ENCODE peak calls at places on chromosomes 12 and 14, in six cellular contexts. X is right atrium auricular region, F is GM23338, V is tibial artery, K is adrenal gland, M is fibroblast of lung. J is an unnamed sample.

GRCh38 chr12:22332191-22332590 is 2.3 kb downstream of the ST8SIA1 start:
- DNase-seq in X (no peak), F (no peak), V (no peak), K (no peak), M (no peak), J (no peak)

GRCh38 chr14:90530523-90530922 is 133.7 kb downstream of the CALM1 start:
- DNase-seq in X (no peak), F (no peak), V (no peak), K (no peak), M (no peak), J (no peak)

GRCh38 chr14:103762011-103762410 is 46.4 kb downstream of the ZFYVE21 start:
- DNase-seq in X (no peak), F (no peak), V (no peak), K (no peak), M (no peak), J (no peak)

GRCh38 chr12:114697741-114698565 is 14.0 kb upstream of the TBX3 start:
- DNase-seq in X (no peak), F (no peak), V (no peak), K (no peak), M (peak), J (peak)

GRCh38 chr12:98736352-98737326 is 91.5 kb downstream of the APAF1 start:
- DNase-seq in X (no peak), F (no peak), V (no peak), K (no peak), M (peak), J (peak)

GRCh38 chr12:26821212-26821701 is 11.7 kb downstream of the ITPR2 start:
- DNase-seq in X (no peak), F (no peak), V (no peak), K (no peak), M (peak), J (no peak)

GRCh38 chr12:44159870-44160269 is 324.0 kb downstream of the TMEM117 start:
- DNase-seq in X (no peak), F (no peak), V (no peak), K (no peak), M (no peak), J (no peak)

GRCh38 chr12:91326043-91327027 is 143.7 kb upstream of the DCN start:
- DNase-seq in X (peak), F (peak), V (peak), K (peak), M (peak), J (peak)

GRCh38 chr12:80230068-80230467 is 130.7 kb downstream of the OTOGL start:
- DNase-seq in X (no peak), F (peak), V (no peak), K (no peak), M (no peak), J (peak)

GRCh38 chr12:54840293-54840692 is 14.0 kb upstream of the MUCL1 start:
- DNase-seq in X (no peak), F (no peak), V (no peak), K (no peak), M (no peak), J (no peak)

GRCh38 chr12:124927325-124928094 is 13.1 kb upstream of the UBC start:
- DNase-seq in X (peak), F (peak), V (peak), K (peak), M (peak), J (peak)

GRCh38 chr14:57575482-57575881 is 81.8 kb upstream of the CCDC198 start:
- DNase-seq in X (no peak), F (no peak), V (no peak), K (no peak), M (no peak), J (no peak)

GRCh38 chr14:55684956-55685584 is 105.1 kb downstream of the KTN1 start:
- DNase-seq in X (no peak), F (no peak), V (peak), K (no peak), M (peak), J (no peak)

GRCh38 chr14:51093371-51094281 is 1.3 kb downstream of the TRIM9 start:
- DNase-seq in X (no peak), F (peak), V (no peak), K (peak), M (peak), J (peak)

GRCh38 chr12:65294863-65295262 is 16.4 kb downstream of the MSRB3 start:
- DNase-seq in X (no peak), F (no peak), V (no peak), K (no peak), M (no peak), J (no peak)

GRCh38 chr12:26853303-26854027 is 20.5 kb upstream of the ITPR2 start:
- DNase-seq in X (no peak), F (peak), V (peak), K (peak), M (peak), J (peak)

DNA sequence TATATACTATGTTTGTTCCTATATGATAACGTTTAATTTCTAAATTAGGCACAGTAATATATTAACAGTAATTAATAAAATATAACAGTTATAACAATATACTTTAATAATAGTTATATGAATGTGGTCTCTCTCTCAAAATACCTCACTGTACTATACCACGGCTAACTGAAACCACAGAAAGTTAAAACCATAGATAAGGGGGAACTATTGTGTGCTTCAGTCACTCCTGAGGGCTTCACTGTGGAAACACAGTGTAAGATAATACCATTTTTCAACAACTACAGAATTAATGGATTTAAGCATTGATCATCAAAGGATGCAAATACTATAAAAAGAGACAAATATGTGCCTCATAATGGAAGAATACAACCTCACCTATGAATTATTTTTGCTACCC is 266.4 kb upstream of the RGS6 start:
- DNase-seq in X (no peak), F (no peak), V (no peak), K (no peak), M (no peak), J (no peak)
- TF ChIP-seq CTCF in X (no peak), F (no peak), V (no peak), K (no peak), M (no peak), J (no peak)

GRCh38 chr12:120100630-120101029 is 15.9 kb downstream of the RAB35 start:
- DNase-seq in X (peak), F (no peak), V (peak), K (peak), M (peak), J (no peak)
- H3K27ac ChIP-seq in X (peak), F (no peak), V (peak), K (peak), M (peak), J (no peak)

GRCh38 chr12:9760699-9761406 is at the start of gene CD69:
- DNase-seq in X (no peak), F (no peak), V (no peak), K (no peak), M (no peak), J (no peak)
- H3K4me3 ChIP-seq in X (no peak), F (no peak), V (no peak), K (no peak), M (no peak), J (no peak)

GRCh38 chr12:57093412-57094193 is 4.7 kb downstream of the NAB2 start:
- DNase-seq in X (peak), F (peak), V (peak), K (peak), M (peak), J (peak)
- TF ChIP-seq CTCF in X (peak), F (peak), V (peak), K (peak), M (peak), J (peak)

DNA sequence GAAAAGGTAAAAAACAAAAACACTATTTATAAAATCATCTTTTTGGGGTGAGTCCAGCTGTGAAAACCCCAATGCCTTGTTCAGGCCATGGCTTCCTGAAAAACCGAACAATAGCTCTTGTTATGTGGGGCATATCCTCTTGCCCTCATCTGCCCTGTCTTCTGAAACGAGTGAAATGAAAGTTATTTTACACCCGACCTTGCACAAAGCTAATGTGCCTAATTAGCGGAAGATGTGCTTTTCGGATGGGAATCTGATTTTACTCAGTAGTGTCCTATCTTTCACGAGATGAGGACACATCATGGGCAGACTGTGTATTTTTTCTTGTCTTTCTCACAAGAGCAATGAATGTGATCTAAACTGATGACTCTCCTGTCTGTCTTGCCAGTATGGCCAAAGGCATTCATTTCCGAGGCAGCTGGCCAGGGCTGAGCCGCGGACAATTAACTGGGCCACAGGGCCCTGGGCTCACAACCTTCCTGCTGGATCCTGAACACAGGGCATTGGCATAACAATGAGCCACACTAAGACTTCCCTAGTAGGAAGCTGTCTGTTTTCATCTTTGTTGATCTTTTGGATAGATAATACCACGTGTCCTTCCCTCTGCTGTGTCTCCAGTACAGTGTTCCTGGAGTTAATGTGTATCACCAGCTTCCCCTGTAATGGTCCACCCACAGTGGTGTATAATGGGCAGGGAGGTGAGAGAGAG is 86.0 kb upstream of the HIF1A start:
- DNase-seq in X (no peak), F (peak), V (no peak), K (peak), M (peak), J (peak)
- H3K27ac ChIP-seq in X (no peak), F (peak), V (no peak), K (peak), M (no peak), J (peak)

GRCh38 chr14:54349713-54350112 is 47.1 kb upstream of the CDKN3 start:
- DNase-seq in X (no peak), F (no peak), V (no peak), K (no peak), M (no peak), J (no peak)

GRCh38 chr14:54348001-54348611 is 48.7 kb upstream of the CDKN3 start:
- DNase-seq in X (no peak), F (peak), V (no peak), K (no peak), M (peak), J (no peak)

GRCh38 chr14:54350196-54350595 is 46.6 kb upstream of the CDKN3 start:
- DNase-seq in X (no peak), F (no peak), V (no peak), K (no peak), M (peak), J (no peak)

GRCh38 chr14:54347044-54347443 is 49.8 kb upstream of the CDKN3 start:
- DNase-seq in X (no peak), F (peak), V (no peak), K (no peak), M (no peak), J (no peak)

DNA sequence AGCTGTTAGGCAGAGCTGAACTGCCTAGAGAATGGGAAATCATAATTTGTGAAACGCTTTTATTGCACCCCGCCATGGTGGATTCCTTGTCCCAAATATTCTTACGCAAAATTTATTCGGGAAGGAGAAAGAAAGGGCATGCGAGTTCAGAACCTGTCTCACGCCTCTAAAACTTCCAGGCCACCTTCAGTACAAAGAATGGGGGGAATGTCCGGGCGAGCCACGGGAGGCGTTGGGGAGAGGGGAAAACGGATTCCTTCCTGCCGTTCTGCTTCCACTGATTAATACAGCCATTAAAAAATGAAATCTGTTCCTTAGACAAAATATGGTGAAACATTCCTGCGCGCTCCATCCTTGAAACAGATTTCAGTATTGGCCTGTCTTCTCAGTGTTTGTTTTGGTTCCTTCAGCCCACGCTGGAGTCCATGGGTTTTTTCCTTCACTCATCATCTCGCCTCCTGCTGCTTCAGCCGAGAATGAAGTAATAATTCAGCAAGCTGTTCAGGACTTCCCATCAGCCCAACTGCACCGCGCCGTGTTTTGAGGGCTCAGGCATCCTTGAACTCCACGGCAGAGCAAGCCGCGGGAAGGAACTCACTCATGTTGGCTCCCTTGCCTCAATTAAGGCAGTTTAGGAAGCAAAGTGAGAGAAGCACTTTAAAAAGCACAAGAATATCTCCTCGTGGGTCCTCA is 47.7 kb upstream of the CDKN3 start:
- DNase-seq in X (peak), F (no peak), V (peak), K (no peak), M (peak), J (peak)
- H3K4me3 ChIP-seq in X (peak), F (no peak), V (no peak), K (no peak), M (no peak), J (no peak)

GRCh38 chr12:3302406-3303041 is 188.5 kb upstream of the PRMT8 start:
- DNase-seq in X (no peak), F (no peak), V (no peak), K (no peak), M (no peak), J (no peak)

GRCh38 chr12:3305904-3306619 is 184.9 kb upstream of the PRMT8 start:
- DNase-seq in X (no peak), F (no peak), V (no peak), K (no peak), M (no peak), J (no peak)

GRCh38 chr12:3304436-3305135 is 186.4 kb upstream of the PRMT8 start:
- DNase-seq in X (no peak), F (no peak), V (no peak), K (no peak), M (peak), J (no peak)

GRCh38 chr12:3305464-3305863 is 185.5 kb upstream of the PRMT8 start:
- DNase-seq in X (no peak), F (no peak), V (no peak), K (no peak), M (no peak), J (no peak)

GRCh38 chr12:3303410-3304136 is 187.4 kb upstream of the PRMT8 start:
- DNase-seq in X (no peak), F (peak), V (no peak), K (no peak), M (no peak), J (peak)
- TF ChIP-seq CTCF in X (peak), F (peak), V (no peak), K (no peak), M (no peak), J (peak)

DNA sequence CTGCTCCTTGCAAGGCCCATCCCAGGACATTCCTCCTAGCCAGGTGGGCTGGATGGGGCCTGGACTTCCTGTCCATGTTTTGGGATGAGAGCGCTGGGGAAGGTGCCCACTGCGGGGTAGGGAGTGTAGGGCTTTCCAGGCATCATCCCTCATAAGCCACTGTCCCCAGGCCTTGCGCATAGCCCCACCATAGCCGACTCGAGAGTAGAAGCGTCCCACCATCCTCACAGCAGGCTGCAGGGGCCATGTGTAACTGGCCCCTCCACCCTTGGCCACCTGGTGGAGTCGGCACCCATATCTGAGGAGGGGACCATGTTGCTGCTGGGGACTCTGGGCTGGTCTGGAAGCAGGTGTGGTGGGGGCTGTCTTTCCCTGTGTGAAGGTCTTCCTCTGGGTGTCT is 30.5 kb downstream of the SH2B3 start:
- DNase-seq in X (no peak), F (peak), V (peak), K (no peak), M (no peak), J (peak)
- H3K27ac ChIP-seq in X (peak), F (peak), V (no peak), K (no peak), M (no peak), J (no peak)

J was measured in endodermal cell.